ENCODE peak calls at places on chromosomes 1 and 21, in four cellular contexts. L is GM12891, Q is K562, M is GM12878. J is an unnamed sample.

GRCh38 chr1:65245290-65245689 is 64.1 kb upstream of the DNAJC6 start:
- DNase-seq in L (no peak), Q (no peak), M (no peak), J (no peak)

GRCh38 chr1:9180077-9180819 is 51.3 kb upstream of the GPR157 start:
- DNase-seq in L (no peak), Q (no peak), M (no peak), J (no peak)

GRCh38 chr1:23548704-23549143 is 10.6 kb downstream of the ID3 start:
- DNase-seq in L (no peak), Q (no peak), M (no peak), J (no peak)

GRCh38 chr1:75129660-75130311 is 4.4 kb upstream of the LHX8 start:
- DNase-seq in L (no peak), Q (no peak), M (no peak), J (no peak)

GRCh38 chr1:172909606-172910326 is 141.0 kb downstream of the TNFSF18 start:
- DNase-seq in L (no peak), Q (no peak), M (no peak), J (no peak)

GRCh38 chr1:46533179-46533864 is 18.1 kb downstream of the KNCN start:
- DNase-seq in L (peak; percentile 48), Q (no peak), M (no peak), J (peak; percentile 24)

GRCh38 chr1:173333581-173333980 is 126.5 kb upstream of the TNFSF4 start:
- DNase-seq in L (no peak), Q (no peak), M (peak; percentile 53), J (no peak)

GRCh38 chr1:43982798-43983197 is 3.8 kb downstream of the B4GALT2 start:
- DNase-seq in L (no peak), Q (peak; percentile 32), M (no peak), J (peak; percentile 50)

GRCh38 chr1:38115682-38116187 is 69.1 kb upstream of the POU3F1 start:
- DNase-seq in L (no peak), Q (no peak), M (no peak), J (no peak)

GRCh38 chr1:170562644-170563338 is 30.8 kb downstream of the GORAB start:
- DNase-seq in L (no peak), Q (peak; percentile 39), M (peak; percentile 21), J (peak; percentile 8)

GRCh38 chr1:15207031-15207828 is 39.8 kb upstream of the FHAD1 start:
- DNase-seq in L (no peak), Q (no peak), M (no peak), J (no peak)

GRCh38 chr1:154755858-154756730 is 114.0 kb downstream of the KCNN3 start:
- DNase-seq in L (no peak), Q (no peak), M (no peak), J (no peak)

GRCh38 chr21:44281801-44282200 is 3.9 kb upstream of the AIRE start:
- DNase-seq in L (no peak), Q (no peak), M (no peak), J (no peak)

GRCh38 chr21:20315044-20315443 is 683.2 kb upstream of the NCAM2 start:
- DNase-seq in L (no peak), Q (no peak), M (no peak), J (no peak)

GRCh38 chr1:29164588-29164987 is 17.1 kb downstream of the SRSF4 start:
- DNase-seq in L (no peak), Q (no peak), M (no peak), J (no peak)

GRCh38 chr21:39022035-39022900 is 161.0 kb downstream of the PSMG1 start:
- DNase-seq in L (no peak), Q (no peak), M (no peak), J (no peak)

GRCh38 chr1:208538078-208538477 is 293.9 kb upstream of the PLXNA2 start:
- DNase-seq in L (no peak), Q (no peak), M (no peak), J (no peak)

GRCh38 chr1:221845650-221846371 is 103.9 kb upstream of the DUSP10 start:
- DNase-seq in L (no peak), Q (no peak), M (no peak), J (no peak)

GRCh38 chr1:196464545-196464944 is 143.7 kb downstream of the KCNT2 start:
- DNase-seq in L (no peak), Q (no peak), M (no peak), J (no peak)

GRCh38 chr1:54199151-54199764 is 572 bp downstream of the CYB5RL start:
- DNase-seq in L (no peak), Q (no peak), M (no peak), J (no peak)

GRCh38 chr1:25616932-25617625 is 488 bp downstream of the MAN1C1 start:
- DNase-seq in L (no peak), Q (no peak), M (no peak), J (no peak)

GRCh38 chr1:161069201-161069685 is 448 bp downstream of the ARHGAP30 start:
- DNase-seq in L (no peak), Q (no peak), M (no peak), J (no peak)

GRCh38 chr1:199545780-199546179 is 481.7 kb upstream of the NR5A2 start:
- DNase-seq in L (no peak), Q (no peak), M (no peak), J (peak; percentile 10)

GRCh38 chr1:113282011-113282896 is 108.1 kb upstream of the MAGI3 start:
- DNase-seq in L (no peak), Q (no peak), M (no peak), J (no peak)

GRCh38 chr1:109151146-109151545 is 37.2 kb downstream of the ELAPOR1 start:
- DNase-seq in L (no peak), Q (peak; percentile 55), M (no peak), J (no peak)

GRCh38 chr1:74729741-74730478 is 2.9 kb downstream of the CRYZ start:
- DNase-seq in L (no peak), Q (peak; percentile 14), M (no peak), J (no peak)

GRCh38 chr1:29096255-29096896 is 27.3 kb downstream of the TMEM200B start:
- DNase-seq in L (no peak), Q (no peak), M (no peak), J (no peak)

GRCh38 chr1:187474266-187474665 is 645.5 kb downstream of the PLA2G4A start:
- DNase-seq in L (no peak), Q (no peak), M (no peak), J (no peak)

GRCh38 chr1:52672946-52673345 is 25.2 kb downstream of the COA7 start:
- DNase-seq in L (no peak), Q (no peak), M (no peak), J (no peak)

GRCh38 chr1:86453664-86454063 is 15.1 kb upstream of the CLCA1 start:
- DNase-seq in L (no peak), Q (no peak), M (no peak), J (no peak)

GRCh38 chr1:201066986-201067385 is 43.5 kb upstream of the KIF21B start:
- DNase-seq in L (no peak), Q (no peak), M (no peak), J (no peak)

GRCh38 chr1:17315542-17316130 is 7.6 kb downstream of the PADI4 start:
- DNase-seq in L (no peak), Q (no peak), M (no peak), J (no peak)

GRCh38 chr1:183218981-183219621 is 33.0 kb downstream of the LAMC2 start:
- DNase-seq in L (no peak), Q (no peak), M (no peak), J (peak; percentile 37)

GRCh38 chr1:220527279-220528048 is 472 bp upstream of the MARK1 start:
- DNase-seq in L (no peak), Q (no peak), M (no peak), J (no peak)

DNA sequence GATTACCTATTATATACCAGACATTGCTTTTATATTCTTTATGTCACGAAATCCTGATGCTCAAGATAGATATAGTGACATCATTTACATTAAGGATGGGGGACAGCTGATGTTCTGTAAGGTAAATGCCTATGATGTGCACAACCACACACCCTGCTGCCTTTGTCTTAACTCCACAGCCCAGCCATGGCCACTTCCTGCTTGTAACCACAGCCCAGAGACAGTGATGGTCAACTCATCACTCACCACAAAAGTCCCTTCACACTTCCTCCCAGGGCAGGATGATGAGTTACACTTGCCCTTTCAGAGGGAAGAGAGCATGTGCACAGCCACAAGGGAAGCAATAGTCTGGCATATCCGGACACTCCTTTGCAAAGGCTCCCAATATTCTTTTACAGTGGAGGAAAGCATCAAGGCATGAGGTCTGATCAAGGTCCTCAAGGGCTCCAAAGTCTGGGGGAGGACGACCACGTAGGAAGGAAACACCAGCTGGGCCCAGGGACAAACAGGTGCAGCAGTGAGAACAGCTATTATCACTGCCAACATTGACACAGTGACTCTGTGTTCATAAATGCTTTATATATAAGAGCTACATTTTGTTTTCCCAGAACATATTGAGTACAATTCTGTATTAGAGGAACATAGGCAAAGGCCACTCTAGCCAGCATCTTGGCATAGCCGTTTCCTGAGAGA is 53.8 kb downstream of the PLPP3 start:
- DNase-seq in L (no peak), Q (no peak), M (peak; percentile 79), J (peak; percentile 21)
- TF ChIP-seq SPI1 in L (peak; percentile 93), Q (peak; percentile 66), M (peak; percentile 92), J (peak; percentile 91)

GRCh38 chr1:145961425-145962156 is 2.8 kb downstream of the ANKRD34A start:
- DNase-seq in L (no peak), Q (no peak), M (no peak), J (peak; percentile 50)
- TF ChIP-seq SPI1 in L (no peak), Q (no peak), M (no peak), J (no peak)

GRCh38 chr1:6460349-6461236 is 5.4 kb downstream of the TNFRSF25 start:
- DNase-seq in L (peak; percentile 72), Q (no peak), M (no peak), J (no peak)
- TF ChIP-seq SPI1 in L (no peak), Q (no peak), M (no peak), J (no peak)

GRCh38 chr1:111202366-111202706 is 1.9 kb upstream of the DENND2D start:
- DNase-seq in L (no peak), Q (no peak), M (no peak), J (no peak)
- TF ChIP-seq SPI1 in L (no peak), Q (no peak), M (no peak), J (no peak)

GRCh38 chr1:21323091-21323490 is 32.8 kb upstream of the ECE1 start:
- DNase-seq in L (no peak), Q (no peak), M (no peak), J (no peak)
- TF ChIP-seq SPI1 in L (no peak), Q (no peak), M (no peak), J (no peak)

DNA sequence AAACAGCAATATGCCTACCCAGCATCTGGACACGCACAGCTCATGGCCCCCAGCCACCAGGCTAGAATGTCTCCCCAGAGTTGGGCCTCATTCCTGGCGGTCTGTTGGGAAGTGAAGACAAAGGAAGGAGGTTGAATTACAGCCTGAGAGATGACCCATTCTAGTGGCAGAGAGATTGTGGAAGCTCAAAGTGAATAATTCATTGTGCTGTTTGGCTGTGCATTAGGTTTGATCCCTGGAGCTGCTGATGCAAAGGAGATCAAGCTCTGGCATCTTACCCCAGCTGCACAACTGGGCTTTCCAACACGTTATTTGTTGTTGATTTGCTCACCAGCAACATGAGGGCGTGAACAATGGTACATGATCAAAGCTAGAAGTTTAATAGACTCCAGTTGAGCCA is 222.9 kb downstream of the TM2D1 start:
- DNase-seq in L (no peak), Q (no peak), M (no peak), J (no peak)
- TF ChIP-seq SPI1 in L (no peak), Q (no peak), M (no peak), J (no peak)

DNA sequence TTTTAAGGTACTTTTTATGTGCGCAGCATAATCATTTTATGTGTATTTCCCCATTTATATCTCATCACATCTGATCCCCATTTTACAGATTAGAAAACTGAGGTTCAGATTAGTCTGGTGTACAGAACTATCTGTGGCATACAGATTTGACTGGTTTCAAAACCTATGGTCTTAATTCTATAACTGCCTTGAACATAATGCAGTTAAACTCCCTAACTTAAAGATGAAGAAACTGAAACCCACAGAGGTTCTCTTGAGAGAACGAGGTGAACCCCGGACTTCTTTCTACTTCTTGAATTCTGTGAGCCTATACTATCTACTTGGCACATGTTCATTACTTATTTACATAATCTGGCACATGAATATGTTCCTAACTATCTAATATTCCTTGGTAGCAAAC is 479.1 kb downstream of the AGBL4 start:
- DNase-seq in L (no peak), Q (no peak), M (no peak), J (no peak)
- TF ChIP-seq SPI1 in L (no peak), Q (no peak), M (no peak), J (no peak)